ENCODE peak calls at places on chromosomes 13 and 19, in nine cellular contexts. E is left ventricle myocardium inferior; H is activated CD4-positive, alpha-beta T cell treated with anti-CD3 and anti-CD28 coated beads for 1 hour; F is bronchial epithelial cell; T is activated naive CD4-positive, alpha-beta T cell treated with Interleukin-2 at 50 U/mL for 16 hours; Q is CD8-positive, alpha-beta memory T cell; M is adrenal gland; L is astrocyte of the spinal cord; O is Ammon's horn. W is an unnamed sample.

GRCh38 chr13:20128459-20128927 is 32.4 kb downstream of the GJA3 start:
- DNase-seq in T (no peak), Q (no peak), L (no peak), H (no peak), E (no peak), F (no peak), M (no peak), O (no peak), W (no peak)

GRCh38 chr13:110882972-110883371 is 31.9 kb downstream of the ANKRD10 start:
- DNase-seq in F (no peak), M (no peak), O (no peak), E (no peak), T (no peak), Q (no peak), H (no peak), L (peak), W (peak)

GRCh38 chr13:71856548-71856947 is 10.5 kb downstream of the DACH1 start:
- DNase-seq in M (no peak), L (no peak), E (no peak), H (no peak), Q (no peak), T (no peak), O (no peak), F (no peak), W (no peak)

GRCh38 chr13:98582947-98583346 is 6.0 kb upstream of the STK24 start:
- DNase-seq in M (no peak), E (no peak), H (no peak), Q (no peak), L (no peak), F (peak), T (no peak), O (no peak), W (no peak)

GRCh38 chr13:68345963-68346362 is 1115.8 kb upstream of the PCDH9 start:
- DNase-seq in F (no peak), O (no peak), L (no peak), Q (no peak), H (no peak), T (no peak), E (no peak), M (no peak), W (no peak)

GRCh38 chr13:60583911-60584753 is 187.1 kb downstream of the TDRD3 start:
- DNase-seq in O (peak), Q (no peak), T (peak), L (peak), E (no peak), F (peak), H (no peak), M (peak), W (peak)

GRCh38 chr13:30872685-30873443 is 33.2 kb upstream of the MEDAG start:
- DNase-seq in L (peak), H (no peak), F (no peak), T (no peak), M (peak), O (peak), Q (no peak), E (no peak), W (peak)

GRCh38 chr19:3129112-3129511 is 6.7 kb upstream of the GNA15 start:
- DNase-seq in O (no peak), E (no peak), L (peak), M (no peak), H (no peak), T (no peak), Q (no peak), F (peak), W (peak)

GRCh38 chr19:22918221-22918620 is 84.8 kb downstream of the ZNF728 start:
- DNase-seq in T (no peak), E (no peak), F (no peak), H (no peak), M (no peak), O (no peak), Q (no peak), L (no peak), W (no peak)

GRCh38 chr19:8361921-8362793 is 1.8 kb upstream of the ANGPTL4 start:
- DNase-seq in M (peak), T (no peak), F (peak), O (peak), Q (no peak), H (no peak), E (peak), L (peak), W (peak)

GRCh38 chr13:67277581-67277980 is 47.4 kb upstream of the PCDH9 start:
- DNase-seq in E (no peak), M (no peak), T (no peak), H (no peak), Q (no peak), O (no peak), L (peak), F (no peak), W (no peak)

GRCh38 chr19:27767234-27767633 is 1445.7 kb downstream of the UQCRFS1 start:
- DNase-seq in T (no peak), H (no peak), M (no peak), O (no peak), E (no peak), L (no peak), F (no peak), Q (no peak), W (no peak)

GRCh38 chr19:18903146-18904056 is 7.4 kb upstream of the CERS1 start:
- DNase-seq in M (no peak), O (no peak), E (no peak), L (no peak), F (no peak), Q (no peak), T (no peak), H (no peak), W (no peak)

GRCh38 chr19:32976223-32976805 is 4.3 kb downstream of the FAAP24 start:
- DNase-seq in E (peak), O (peak), L (peak), H (peak), F (peak), M (peak), T (peak), Q (peak), W (peak)

GRCh38 chr19:11444059-11444458 is 8.6 kb downstream of the PRKCSH start:
- DNase-seq in F (peak), H (no peak), E (no peak), L (no peak), O (no peak), M (no peak), Q (no peak), T (no peak), W (no peak)

GRCh38 chr19:30046522-30046921 is 104.5 kb downstream of the URI1 start:
- DNase-seq in O (peak), F (no peak), T (no peak), M (no peak), E (no peak), H (no peak), L (peak), Q (no peak), W (peak)

GRCh38 chr19:10450853-10451609 is 30.7 kb downstream of the PDE4A start:
- DNase-seq in T (no peak), Q (no peak), O (no peak), E (no peak), F (no peak), M (no peak), L (no peak), H (no peak), W (no peak)

GRCh38 chr19:48627211-48627864 is 8.0 kb downstream of the SPHK2 start:
- DNase-seq in F (peak), M (no peak), T (peak), E (no peak), L (no peak), O (no peak), H (no peak), Q (no peak), W (no peak)

GRCh38 chr13:44311011-44311481 is 62.6 kb upstream of the SERP2 start:
- DNase-seq in T (no peak), M (no peak), H (no peak), L (peak), O (no peak), E (no peak), Q (no peak), F (peak), W (peak)

GRCh38 chr13:42660367-42660965 is 86.5 kb downstream of the TNFSF11 start:
- DNase-seq in Q (no peak), E (no peak), M (no peak), L (peak), O (no peak), F (peak), H (no peak), T (no peak), W (peak)

GRCh38 chr13:60178327-60178726 is 14.6 kb upstream of the DIAPH3 start:
- DNase-seq in M (no peak), T (no peak), H (no peak), O (no peak), F (no peak), E (no peak), L (no peak), Q (no peak), W (no peak)

GRCh38 chr19:50478901-50479715 is 2.5 kb upstream of the GARIN5A start:
- DNase-seq in F (no peak), L (peak), E (no peak), T (peak), Q (no peak), H (no peak), M (no peak), O (peak), W (peak)

GRCh38 chr13:70568571-70568970 is 460.3 kb upstream of the KLHL1 start:
- DNase-seq in L (peak), H (no peak), O (peak), E (no peak), Q (no peak), M (no peak), T (no peak), F (peak), W (peak)

GRCh38 chr19:43439183-43440063 is 24.7 kb downstream of the TEX101 start:
- DNase-seq in L (no peak), Q (peak), M (no peak), E (no peak), H (peak), T (peak), O (no peak), F (peak), W (no peak)

GRCh38 chr13:111909971-111910671 is 156.8 kb upstream of the SOX1 start:
- DNase-seq in E (no peak), M (no peak), O (no peak), T (no peak), H (no peak), L (no peak), Q (no peak), F (no peak), W (no peak)

GRCh38 chr19:35879068-35879467 is 10.7 kb downstream of the APLP1 start:
- DNase-seq in F (no peak), T (no peak), Q (no peak), O (no peak), H (no peak), M (no peak), L (no peak), E (no peak), W (no peak)

GRCh38 chr13:99981115-99982020 is at the start of gene ZIC2:
- DNase-seq in T (no peak), F (no peak), H (no peak), M (peak), L (peak), E (no peak), Q (no peak), O (peak), W (no peak)

GRCh38 chr19:2413629-2414028 is 13.8 kb downstream of the TIMM13 start:
- DNase-seq in O (no peak), L (no peak), Q (no peak), E (no peak), M (no peak), F (no peak), T (no peak), H (no peak), W (no peak)

GRCh38 chr13:107301724-107302374 is 733.9 kb upstream of the ARGLU1 start:
- DNase-seq in M (no peak), F (no peak), H (no peak), Q (no peak), T (no peak), E (no peak), L (no peak), O (no peak), W (no peak)

GRCh38 chr13:112752711-112753541 is 63.1 kb downstream of the ATP11A start:
- DNase-seq in T (peak), O (peak), M (no peak), L (no peak), F (no peak), H (no peak), E (no peak), Q (no peak), W (no peak)

GRCh38 chr13:79477968-79478367 is 3.0 kb upstream of the NDFIP2 start:
- DNase-seq in O (peak), F (no peak), T (no peak), H (no peak), E (peak), Q (no peak), L (no peak), M (no peak), W (no peak)

GRCh38 chr19:9941646-9942045 is 5.3 kb upstream of the OLFM2 start:
- DNase-seq in L (no peak), E (no peak), T (no peak), M (no peak), O (no peak), Q (no peak), F (no peak), H (no peak), W (no peak)

GRCh38 chr19:32296694-32297093 is 48.7 kb upstream of the ZNF507 start:
- DNase-seq in Q (no peak), L (no peak), H (no peak), O (no peak), M (no peak), T (no peak), E (no peak), F (no peak), W (no peak)

GRCh38 chr13:99926014-99926731 is 45.4 kb downstream of the ZIC5 start:
- DNase-seq in L (peak), O (peak), M (peak), E (no peak), Q (no peak), H (no peak), F (peak), T (no peak), W (peak)

GRCh38 chr19:54017266-54017665 is 25.8 kb downstream of the CACNG6 start:
- DNase-seq in H (no peak), T (no peak), L (no peak), Q (no peak), E (no peak), F (peak), O (no peak), M (no peak), W (peak)

GRCh38 chr13:46184277-46184699 is 2.3 kb upstream of the LCP1 start:
- DNase-seq in T (peak), E (peak), Q (peak), L (no peak), H (peak), F (no peak), O (peak), M (peak), W (no peak)

GRCh38 chr13:40477623-40478608 is 188.5 kb downstream of the FOXO1 start:
- DNase-seq in E (peak), O (peak), Q (no peak), M (peak), F (no peak), T (no peak), H (no peak), L (no peak), W (no peak)

GRCh38 chr13:26664286-26664685 is 96.3 kb downstream of the GPR12 start:
- DNase-seq in Q (no peak), T (no peak), O (no peak), M (no peak), H (no peak), F (no peak), E (no peak), L (no peak), W (no peak)